ENCODE peak calls at places on chromosomes 2 and 18, in four cellular contexts. L is GM12865, W is GM04504, A is fibroblast of villous mesenchyme. K is an unnamed sample.

GRCh38 chr2:215667544-215668243 is 231.8 kb upstream of the FN1 start:
- DNase-seq in L (no peak), W (no peak), A (no peak), K (no peak)

GRCh38 chr2:24857741-24858140 is 62.3 kb downstream of the ADCY3 start:
- DNase-seq in L (no peak), W (no peak), A (peak; percentile 70), K (no peak)

GRCh38 chr2:236252521-236252920 is 11.7 kb downstream of the ASB18 start:
- DNase-seq in L (no peak), W (no peak), A (no peak), K (no peak)

GRCh38 chr18:79523738-79524180 is 128.0 kb downstream of the NFATC1 start:
- DNase-seq in L (peak; percentile 54), W (no peak), A (no peak), K (no peak)

GRCh38 chr2:112821682-112822081 is 14.9 kb downstream of the IL1B start:
- DNase-seq in L (peak; percentile 25), W (no peak), A (no peak), K (no peak)

GRCh38 chr18:24488824-24489493 is 28.5 kb downstream of the HRH4 start:
- DNase-seq in L (peak; percentile 50), W (no peak), A (peak; percentile 41), K (peak; percentile 40)

GRCh38 chr2:88452151-88452851 is at the start of gene FOXI3:
- DNase-seq in L (no peak), W (no peak), A (no peak), K (no peak)

GRCh38 chr2:150480241-150480640 is 7.2 kb downstream of the RND3 start:
- DNase-seq in L (no peak), W (peak; percentile 64), A (peak; percentile 63), K (peak; percentile 59)

GRCh38 chr2:183614797-183615429 is 490.7 kb downstream of the NUP35 start:
- DNase-seq in L (no peak), W (no peak), A (no peak), K (no peak)

GRCh38 chr2:236498369-236498768 is 71.3 kb upstream of the ACKR3 start:
- DNase-seq in L (no peak), W (peak; percentile 17), A (no peak), K (peak; percentile 6)

GRCh38 chr2:240021488-240022104 is 3.5 kb downstream of the NDUFA10 start:
- DNase-seq in L (peak; percentile 65), W (no peak), A (peak; percentile 53), K (peak; percentile 75)

GRCh38 chr2:237327191-237327590 is 86.8 kb downstream of the COL6A3 start:
- DNase-seq in L (no peak), W (no peak), A (no peak), K (peak; percentile 43)

GRCh38 chr18:73093687-73094250 is 226.0 kb upstream of the NETO1 start:
- DNase-seq in L (no peak), W (no peak), A (no peak), K (no peak)

GRCh38 chr2:126736133-126736874 is 80.3 kb downstream of the GYPC start:
- DNase-seq in L (peak; percentile 14), W (peak; percentile 16), A (peak; percentile 94), K (peak; percentile 81)

GRCh38 chr18:47969851-47970250 is 39.4 kb upstream of the SMAD2 start:
- DNase-seq in L (no peak), W (no peak), A (peak; percentile 44), K (peak; percentile 18)

GRCh38 chr2:69437751-69438154 is 518 bp upstream of the NFU1 start:
- DNase-seq in L (no peak), W (no peak), A (no peak), K (no peak)

GRCh38 chr2:33212151-33212550 is 264.3 kb upstream of the RASGRP3 start:
- DNase-seq in L (no peak), W (no peak), A (peak; percentile 92), K (peak; percentile 97)

GRCh38 chr2:237702439-237703397 is 75.3 kb downstream of the LRRFIP1 start:
- DNase-seq in L (no peak), W (no peak), A (peak; percentile 82), K (peak; percentile 91)

GRCh38 chr2:223598994-223599645 is 3.0 kb downstream of the SCG2 start:
- DNase-seq in L (no peak), W (no peak), A (peak; percentile 85), K (peak; percentile 74)

GRCh38 chr18:21314721-21315120 is 72.7 kb downstream of the GREB1L start:
- DNase-seq in L (no peak), W (no peak), A (peak; percentile 36), K (no peak)

GRCh38 chr2:1501196-1501851 is 88.1 kb downstream of the TPO start:
- DNase-seq in L (no peak), W (no peak), A (no peak), K (no peak)

GRCh38 chr2:38836801-38837200 is 38.9 kb downstream of the DHX57 start:
- DNase-seq in L (peak; percentile 28), W (no peak), A (no peak), K (no peak)

GRCh38 chr2:85017436-85018048 is 46.6 kb downstream of the KCMF1 start:
- DNase-seq in L (peak; percentile 4), W (no peak), A (peak; percentile 33), K (peak; percentile 47)